ENCODE peak calls at places on chromosomes 5 and 9, in six cellular contexts. One of them, this sample, is unnamed.
A peak's percentile ranks its signal among the peaks of the same experiment; 100 is the strongest.

GRCh38 chr9:5326893-5327548 is 12.7 kb downstream of the RLN1 start:
- DNase-seq in GM12864: no peak
- DNase-seq in hippocampal formation: no peak
- DNase-seq in stimulated activated naive B cell treated with anti-CD40 and anti-IgM and Interleukin-4, amounts not matched to agents 10 μg/mL and 1 μg/mL and 100 μg/mL, for 72 hours: no peak
- DNase-seq in non-pigmented ciliary epithelial cell: no peak
- DNase-seq in astrocyte: no peak
- DNase-seq in this sample: no peak

GRCh38 chr9:87703636-87704276 is 22.2 kb upstream of the CTSL start:
- DNase-seq in hippocampal formation: no peak
- DNase-seq in non-pigmented ciliary epithelial cell: no peak
- DNase-seq in stimulated activated naive B cell treated with anti-CD40 and anti-IgM and Interleukin-4, amounts not matched to agents 10 μg/mL and 1 μg/mL and 100 μg/mL, for 72 hours: no peak
- DNase-seq in astrocyte: peak; percentile 14
- DNase-seq in GM12864: no peak
- DNase-seq in this sample: no peak

GRCh38 chr9:98010450-98010849 is 27.3 kb downstream of the ANP32B start:
- DNase-seq in GM12864: peak; percentile 40
- DNase-seq in hippocampal formation: no peak
- DNase-seq in stimulated activated naive B cell treated with anti-CD40 and anti-IgM and Interleukin-4, amounts not matched to agents 10 μg/mL and 1 μg/mL and 100 μg/mL, for 72 hours: peak; percentile 15
- DNase-seq in non-pigmented ciliary epithelial cell: peak; percentile 22
- DNase-seq in astrocyte: peak; percentile 32
- DNase-seq in this sample: no peak

GRCh38 chr5:147551677-147552076 is 41.8 kb upstream of the DPYSL3 start:
- DNase-seq in hippocampal formation: no peak
- DNase-seq in astrocyte: peak; percentile 37
- DNase-seq in non-pigmented ciliary epithelial cell: no peak
- DNase-seq in GM12864: no peak
- DNase-seq in stimulated activated naive B cell treated with anti-CD40 and anti-IgM and Interleukin-4, amounts not matched to agents 10 μg/mL and 1 μg/mL and 100 μg/mL, for 72 hours: no peak
- DNase-seq in this sample: no peak

GRCh38 chr5:95098012-95098411 is 186.9 kb downstream of the MCTP1 start:
- DNase-seq in GM12864: no peak
- DNase-seq in hippocampal formation: no peak
- DNase-seq in non-pigmented ciliary epithelial cell: no peak
- DNase-seq in stimulated activated naive B cell treated with anti-CD40 and anti-IgM and Interleukin-4, amounts not matched to agents 10 μg/mL and 1 μg/mL and 100 μg/mL, for 72 hours: no peak
- DNase-seq in astrocyte: no peak
- DNase-seq in this sample: no peak

GRCh38 chr5:124719346-124719967 is 27.0 kb downstream of the ZNF608 start:
- DNase-seq in hippocampal formation: no peak
- DNase-seq in non-pigmented ciliary epithelial cell: no peak
- DNase-seq in astrocyte: no peak
- DNase-seq in stimulated activated naive B cell treated with anti-CD40 and anti-IgM and Interleukin-4, amounts not matched to agents 10 μg/mL and 1 μg/mL and 100 μg/mL, for 72 hours: no peak
- DNase-seq in GM12864: no peak
- DNase-seq in this sample: no peak

GRCh38 chr5:135313405-135313804 is 85.6 kb downstream of the MACROH2A1 start:
- DNase-seq in hippocampal formation: no peak
- DNase-seq in astrocyte: no peak
- DNase-seq in stimulated activated naive B cell treated with anti-CD40 and anti-IgM and Interleukin-4, amounts not matched to agents 10 μg/mL and 1 μg/mL and 100 μg/mL, for 72 hours: no peak
- DNase-seq in GM12864: no peak
- DNase-seq in non-pigmented ciliary epithelial cell: no peak
- DNase-seq in this sample: no peak

GRCh38 chr9:94665606-94666005 is 26.3 kb upstream of the FBP1 start:
- DNase-seq in hippocampal formation: no peak
- DNase-seq in GM12864: no peak
- DNase-seq in astrocyte: no peak
- DNase-seq in non-pigmented ciliary epithelial cell: no peak
- DNase-seq in stimulated activated naive B cell treated with anti-CD40 and anti-IgM and Interleukin-4, amounts not matched to agents 10 μg/mL and 1 μg/mL and 100 μg/mL, for 72 hours: no peak
- DNase-seq in this sample: no peak

GRCh38 chr9:77648458-77649108 is 461 bp upstream of the GNA14 start:
- DNase-seq in stimulated activated naive B cell treated with anti-CD40 and anti-IgM and Interleukin-4, amounts not matched to agents 10 μg/mL and 1 μg/mL and 100 μg/mL, for 72 hours: no peak
- DNase-seq in hippocampal formation: peak; percentile 28
- DNase-seq in non-pigmented ciliary epithelial cell: no peak
- DNase-seq in astrocyte: peak; percentile 11
- DNase-seq in GM12864: no peak
- DNase-seq in this sample: no peak

GRCh38 chr9:112705773-112706427 is 12.0 kb downstream of the INIP start:
- DNase-seq in non-pigmented ciliary epithelial cell: no peak
- DNase-seq in hippocampal formation: peak; percentile 37
- DNase-seq in stimulated activated naive B cell treated with anti-CD40 and anti-IgM and Interleukin-4, amounts not matched to agents 10 μg/mL and 1 μg/mL and 100 μg/mL, for 72 hours: no peak
- DNase-seq in astrocyte: peak; percentile 30
- DNase-seq in GM12864: no peak
- DNase-seq in this sample: no peak

GRCh38 chr5:138936225-138936967 is 61.3 kb upstream of the LRRTM2 start:
- DNase-seq in hippocampal formation: no peak
- DNase-seq in non-pigmented ciliary epithelial cell: no peak
- DNase-seq in stimulated activated naive B cell treated with anti-CD40 and anti-IgM and Interleukin-4, amounts not matched to agents 10 μg/mL and 1 μg/mL and 100 μg/mL, for 72 hours: no peak
- DNase-seq in astrocyte: no peak
- DNase-seq in GM12864: no peak
- DNase-seq in this sample: no peak

GRCh38 chr5:120599576-120599975 is 135.5 kb downstream of the PRR16 start:
- DNase-seq in non-pigmented ciliary epithelial cell: peak; percentile 41
- DNase-seq in astrocyte: peak; percentile 78
- DNase-seq in hippocampal formation: no peak
- DNase-seq in GM12864: no peak
- DNase-seq in stimulated activated naive B cell treated with anti-CD40 and anti-IgM and Interleukin-4, amounts not matched to agents 10 μg/mL and 1 μg/mL and 100 μg/mL, for 72 hours: no peak
- DNase-seq in this sample: peak; percentile 30

GRCh38 chr9:133306242-133307194 is 29.5 kb downstream of the SURF6 start:
- DNase-seq in astrocyte: no peak
- DNase-seq in hippocampal formation: no peak
- DNase-seq in stimulated activated naive B cell treated with anti-CD40 and anti-IgM and Interleukin-4, amounts not matched to agents 10 μg/mL and 1 μg/mL and 100 μg/mL, for 72 hours: no peak
- DNase-seq in GM12864: no peak
- DNase-seq in non-pigmented ciliary epithelial cell: no peak
- DNase-seq in this sample: no peak

GRCh38 chr5:139710370-139711066 is 62.4 kb downstream of the CXXC5 start:
- DNase-seq in stimulated activated naive B cell treated with anti-CD40 and anti-IgM and Interleukin-4, amounts not matched to agents 10 μg/mL and 1 μg/mL and 100 μg/mL, for 72 hours: peak; percentile 67
- DNase-seq in astrocyte: peak; percentile 37
- DNase-seq in hippocampal formation: no peak
- DNase-seq in GM12864: no peak
- DNase-seq in non-pigmented ciliary epithelial cell: no peak
- DNase-seq in this sample: no peak

GRCh38 chr9:120579139-120579749 is 723 bp downstream of the CDK5RAP2 start:
- DNase-seq in astrocyte: no peak
- DNase-seq in stimulated activated naive B cell treated with anti-CD40 and anti-IgM and Interleukin-4, amounts not matched to agents 10 μg/mL and 1 μg/mL and 100 μg/mL, for 72 hours: peak; percentile 5
- DNase-seq in hippocampal formation: no peak
- DNase-seq in GM12864: no peak
- DNase-seq in non-pigmented ciliary epithelial cell: no peak
- DNase-seq in this sample: no peak